ENCODE peak calls at places on chromosome 12, in eight cellular contexts. M, B, P, O, D, V, N and G are unnamed samples.

GRCh38 chr12:5022465-5023061 is 21.1 kb upstream of the KCNA5 start:
- DNase-seq in O (no peak), D (peak), B (peak), V (peak), M (no peak), P (no peak), N (peak), G (no peak)

GRCh38 chr12:56315256-56315625 is 547 bp downstream of the CNPY2 start:
- DNase-seq in D (no peak), P (no peak), M (no peak), V (no peak), O (no peak), B (no peak), N (no peak), G (no peak)

GRCh38 chr12:119804011-119804641 is 73.0 kb downstream of the CIT start:
- DNase-seq in N (peak), V (peak), M (peak), B (peak), D (no peak), P (peak), O (no peak), G (peak)

GRCh38 chr12:54039417-54040147 is 6.7 kb downstream of the HOXC5 start:
- DNase-seq in B (peak), P (no peak), M (no peak), V (peak), D (no peak), O (no peak), N (no peak), G (no peak)

GRCh38 chr12:113826805-113827204 is 139.3 kb downstream of the RBM19 start:
- DNase-seq in O (no peak), D (no peak), N (no peak), B (no peak), M (no peak), V (no peak), P (no peak), G (no peak)

GRCh38 chr12:112740387-112740934 is 51.1 kb upstream of the RPH3A start:
- DNase-seq in N (no peak), V (no peak), B (no peak), D (no peak), P (no peak), M (no peak), O (no peak), G (no peak)

GRCh38 chr12:50528800-50529199 is 24.0 kb downstream of the DIP2B start:
- DNase-seq in M (no peak), B (no peak), O (no peak), D (no peak), P (no peak), V (no peak), N (no peak), G (no peak)

GRCh38 chr12:25552681-25553080 is 402 bp downstream of the LMNTD1 start:
- DNase-seq in O (no peak), N (peak), P (no peak), D (no peak), B (no peak), M (no peak), V (peak), G (peak)

GRCh38 chr12:112664569-112664968 is 127.0 kb upstream of the RPH3A start:
- DNase-seq in D (no peak), V (no peak), O (no peak), B (no peak), P (no peak), M (no peak), N (no peak), G (no peak)

GRCh38 chr12:57694459-57695019 is 607 bp downstream of the OS9 start:
- DNase-seq in B (peak), N (no peak), O (no peak), V (peak), M (no peak), D (no peak), P (no peak), G (no peak)

GRCh38 chr12:115867854-115868253 is 409.6 kb downstream of the MED13L start:
- DNase-seq in D (no peak), O (no peak), N (no peak), P (no peak), M (no peak), V (no peak), B (no peak), G (no peak)

GRCh38 chr12:47242426-47242825 is 162.7 kb upstream of the AMIGO2 start:
- DNase-seq in V (no peak), M (no peak), P (no peak), D (no peak), O (no peak), B (no peak), N (no peak), G (no peak)

GRCh38 chr12:120394483-120395367 is 25.8 kb upstream of the MSI1 start:
- DNase-seq in O (no peak), V (no peak), M (peak), B (no peak), P (no peak), N (no peak), D (no peak), G (no peak)

GRCh38 chr12:121653999-121654398 is 15.5 kb downstream of the MORN3 start:
- DNase-seq in N (no peak), V (no peak), M (no peak), P (no peak), O (no peak), D (no peak), B (no peak), G (no peak)

GRCh38 chr12:14394317-14395058 is 29.0 kb downstream of the ATF7IP start:
- DNase-seq in V (peak), M (no peak), B (peak), P (peak), N (peak), D (peak), O (no peak), G (peak)

GRCh38 chr12:82877963-82878362 is 191.3 kb downstream of the TMTC2 start:
- DNase-seq in P (no peak), D (no peak), M (no peak), O (no peak), V (no peak), B (no peak), N (no peak), G (no peak)

GRCh38 chr12:89436062-89436461 is 83.8 kb upstream of the DUSP6 start:
- DNase-seq in O (no peak), M (no peak), N (no peak), P (no peak), D (no peak), B (no peak), V (no peak), G (no peak)

GRCh38 chr12:58647495-58647894 is 272.8 kb downstream of the LRIG3 start:
- DNase-seq in V (no peak), B (no peak), M (no peak), P (no peak), O (no peak), D (no peak), N (no peak), G (no peak)

GRCh38 chr12:67068773-67069450 is 200.2 kb upstream of the CAND1 start:
- DNase-seq in M (no peak), B (peak), O (no peak), P (no peak), D (peak), N (peak), V (peak), G (no peak)

GRCh38 chr12:131947482-131948027 is 2.2 kb upstream of the EP400 start:
- DNase-seq in B (no peak), O (no peak), D (no peak), N (no peak), V (no peak), M (no peak), P (no peak), G (no peak)

GRCh38 chr12:96419576-96420254 is 19.5 kb upstream of the CDK17 start:
- DNase-seq in N (no peak), B (no peak), D (no peak), P (no peak), O (no peak), M (no peak), V (no peak), G (no peak)

GRCh38 chr12:10779103-10779502 is 23.3 kb downstream of the TAS2R7 start:
- DNase-seq in N (no peak), B (no peak), O (no peak), M (no peak), P (no peak), D (no peak), V (no peak), G (no peak)

GRCh38 chr12:13956060-13956590 is 25.3 kb downstream of the GRIN2B start:
- DNase-seq in B (no peak), O (no peak), D (no peak), M (no peak), P (no peak), V (no peak), N (no peak), G (no peak)

GRCh38 chr12:2284321-2284813 is 231.6 kb downstream of the CACNA1C start:
- DNase-seq in P (no peak), B (peak), N (peak), M (no peak), V (peak), O (no peak), D (no peak), G (peak)

GRCh38 chr12:23949212-23950010 is at the start of gene SOX5:
- DNase-seq in B (peak), M (peak), D (no peak), V (peak), N (peak), P (no peak), O (no peak), G (no peak)

GRCh38 chr12:67592228-67593011 is 56.1 kb upstream of the DYRK2 start:
- DNase-seq in M (no peak), N (peak), V (peak), P (peak), D (no peak), B (peak), O (no peak), G (peak)

GRCh38 chr12:68319988-68320623 is 12.1 kb downstream of the MDM1 start:
- DNase-seq in M (no peak), O (no peak), P (no peak), B (peak), N (peak), D (no peak), V (peak), G (peak)

DNA sequence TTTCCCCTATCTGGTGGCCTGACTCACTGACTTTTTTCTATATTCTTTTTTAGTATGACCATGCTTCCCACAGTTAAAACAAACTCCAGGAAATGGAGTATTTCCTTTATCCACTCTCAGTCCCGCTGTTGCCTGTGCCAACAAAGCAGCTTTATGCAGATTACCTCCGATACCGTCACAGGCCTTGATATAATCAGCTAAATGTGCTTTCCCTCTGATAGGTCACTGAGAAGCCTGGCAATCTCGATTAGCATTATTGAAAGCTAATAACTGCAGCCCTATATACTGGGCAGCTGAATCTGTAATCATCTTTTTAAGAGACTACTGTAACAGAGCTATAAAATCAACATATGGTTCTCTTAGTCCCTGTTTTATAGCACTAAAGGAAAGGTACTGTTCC is 243.5 kb downstream of the KIF21A start:
- DNase-seq in V (no peak), D (no peak), N (no peak), O (no peak), M (no peak), P (no peak), B (no peak), G (no peak)
- TF ChIP-seq CTCF in V (no peak), D (no peak), N (no peak), O (no peak), M (no peak), P (no peak), B (no peak), G (no peak)

DNA sequence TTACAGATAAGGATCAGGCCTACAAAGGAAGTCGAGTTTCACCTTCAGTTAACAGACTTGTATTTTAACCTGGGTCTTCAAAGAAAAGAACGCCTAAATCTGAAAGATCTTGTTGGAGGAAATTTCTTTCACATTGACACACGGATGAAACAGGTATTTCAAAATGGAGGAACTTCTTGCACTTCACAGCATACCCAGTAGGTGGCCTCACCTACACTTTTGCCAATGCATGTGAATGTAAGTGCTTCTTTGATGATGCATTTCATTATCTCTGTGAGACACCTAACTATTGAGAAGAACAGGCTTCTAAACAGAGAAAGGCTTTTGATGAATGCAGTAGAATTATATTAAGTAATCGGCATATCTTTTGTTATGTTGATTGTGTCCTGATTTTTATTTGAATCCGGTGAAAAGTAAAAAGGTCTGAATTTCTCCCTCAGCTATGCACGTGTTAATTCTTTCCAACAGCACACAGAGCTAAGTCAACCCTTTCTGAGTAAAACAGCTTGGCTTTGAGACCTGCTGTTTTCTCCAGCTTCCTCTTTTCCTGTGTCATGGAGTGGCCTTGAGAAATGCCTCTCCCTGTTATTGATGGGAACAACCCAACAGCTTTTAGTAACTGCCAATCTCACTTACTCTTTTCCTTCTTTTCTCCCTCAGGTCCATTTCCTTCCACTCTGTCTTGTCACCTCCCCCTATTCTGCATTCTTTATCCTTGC is 399.0 kb downstream of the NAV3 start:
- DNase-seq in N (peak), V (peak), B (peak), M (no peak), O (no peak), P (peak), D (no peak), G (peak)
- TF ChIP-seq CTCF in N (peak), V (peak), B (peak), M (no peak), O (no peak), P (peak), D (peak), G (peak)

GRCh38 chr12:42588308-42588836 is 1.2 kb downstream of the PRICKLE1 start:
- DNase-seq in M (no peak), V (peak), B (peak), D (no peak), O (no peak), N (no peak), P (no peak), G (no peak)

GRCh38 chr12:42590324-42590934 is 883 bp upstream of the PRICKLE1 start:
- DNase-seq in B (peak), O (no peak), N (no peak), P (no peak), M (no peak), D (peak), V (no peak), G (no peak)

GRCh38 chr12:42587564-42588307 is 1.8 kb downstream of the PRICKLE1 start:
- DNase-seq in N (no peak), M (no peak), V (no peak), P (no peak), B (no peak), D (no peak), O (no peak), G (no peak)

GRCh38 chr12:42589465-42590323 is at the start of gene PRICKLE1:
- DNase-seq in D (peak), O (no peak), V (peak), N (peak), M (no peak), B (peak), P (no peak), G (no peak)

DNA sequence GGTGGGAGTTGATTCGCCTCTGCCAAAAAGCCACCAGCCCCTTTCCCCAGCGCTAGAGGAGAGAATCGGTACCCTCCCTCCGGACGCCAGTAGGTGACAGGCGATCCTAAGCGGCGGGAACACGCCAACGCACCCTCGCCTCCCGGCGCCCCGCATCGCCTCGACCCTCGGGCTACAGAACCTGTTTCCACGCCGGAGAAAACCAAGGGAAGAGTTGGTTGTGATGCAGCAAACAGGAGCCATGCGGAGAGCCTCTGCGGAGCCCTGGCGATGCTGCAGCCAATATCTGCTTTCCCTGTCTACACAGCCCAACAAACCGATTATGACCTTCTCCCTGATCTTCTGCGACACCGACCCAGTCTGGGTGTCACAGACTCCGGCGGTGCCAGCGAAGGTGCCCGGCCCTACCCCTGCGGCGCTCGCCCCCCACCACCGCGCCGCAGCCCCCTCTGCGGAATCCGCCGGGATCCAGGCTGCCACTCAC is 523 bp downstream of the PRICKLE1 start:
- DNase-seq in M (peak), N (no peak), D (peak), O (no peak), B (peak), P (no peak), V (no peak), G (no peak)
- TF ChIP-seq CTCF in M (peak), N (peak), D (peak), O (peak), B (peak), P (peak), V (peak), G (peak)

GRCh38 chr12:102916252-102917025 is 605 bp downstream of the PAH start:
- DNase-seq in P (no peak), V (no peak), B (no peak), O (no peak), N (no peak), M (no peak), D (no peak), G (no peak)

GRCh38 chr12:102918840-102919239 is 1.8 kb upstream of the PAH start:
- DNase-seq in D (no peak), B (no peak), V (no peak), M (no peak), P (no peak), N (no peak), O (no peak), G (no peak)

GRCh38 chr12:102920271-102920670 is 3.2 kb upstream of the PAH start:
- DNase-seq in N (no peak), B (no peak), D (no peak), O (no peak), V (no peak), P (no peak), M (no peak), G (no peak)

GRCh38 chr12:102913453-102914226 is 3.4 kb downstream of the PAH start:
- DNase-seq in P (no peak), N (no peak), M (no peak), V (no peak), D (no peak), B (no peak), O (no peak), G (no peak)

GRCh38 chr12:102917026-102917787 is at the start of gene PAH:
- DNase-seq in V (no peak), P (no peak), D (no peak), M (no peak), B (no peak), O (no peak), N (no peak), G (no peak)
- TF ChIP-seq CTCF in V (no peak), P (no peak), D (no peak), M (no peak), B (no peak), O (no peak), N (no peak), G (no peak)